ENCODE peak calls at places on chromosomes 7 and 10, in seven cellular contexts. Z, A, O, Y, C, M and N are unnamed samples.

GRCh38 chr10:104614245-104614831 is 26.8 kb upstream of the SORCS3 start:
- DNase-seq in Y (no peak), A (no peak), C (peak), Z (no peak), O (peak), M (peak), N (no peak)

GRCh38 chr7:65971021-65971420 is 11.0 kb downstream of the GUSB start:
- DNase-seq in Z (no peak), C (no peak), Y (no peak), O (no peak), A (no peak), M (no peak), N (no peak)

GRCh38 chr10:21516270-21517131 is 9.0 kb downstream of the SKIDA1 start:
- DNase-seq in M (peak), O (peak), A (peak), Z (peak), C (peak), Y (no peak), N (no peak)

GRCh38 chr10:128149267-128149666 is 23.0 kb upstream of the MKI67 start:
- DNase-seq in A (no peak), C (no peak), Z (no peak), O (no peak), Y (no peak), M (no peak), N (no peak)

GRCh38 chr7:139180700-139181311 is 50.2 kb upstream of the UBN2 start:
- DNase-seq in O (no peak), Z (no peak), M (peak), A (no peak), Y (no peak), C (peak), N (no peak)

GRCh38 chr7:80842479-80842797 is 76.4 kb downstream of the SEMA3C start:
- DNase-seq in Z (no peak), O (no peak), A (no peak), Y (no peak), M (no peak), C (no peak), N (no peak)

GRCh38 chr10:34637419-34637911 is 177.6 kb downstream of the PARD3 start:
- DNase-seq in A (no peak), Y (no peak), C (peak), M (peak), O (peak), Z (peak), N (peak)

GRCh38 chr7:102095933-102096332 is 190.7 kb upstream of the SH2B2 start:
- DNase-seq in A (no peak), Z (no peak), Y (no peak), C (no peak), M (no peak), O (no peak), N (no peak)

GRCh38 chr10:115762029-115762428 is 511.0 kb downstream of the GFRA1 start:
- DNase-seq in M (no peak), O (peak), C (peak), Z (no peak), A (peak), Y (peak), N (no peak)

GRCh38 chr7:35482231-35482630 is 212.7 kb downstream of the HERPUD2 start:
- DNase-seq in O (no peak), C (no peak), Z (no peak), A (no peak), M (no peak), Y (no peak), N (no peak)

GRCh38 chr7:50342616-50343114 is 38.1 kb downstream of the IKZF1 start:
- DNase-seq in Z (peak), C (no peak), A (no peak), Y (no peak), O (no peak), M (peak), N (no peak)

GRCh38 chr7:31043035-31043434 is 9.1 kb upstream of the ADCYAP1R1 start:
- DNase-seq in A (no peak), M (no peak), Z (no peak), Y (no peak), O (no peak), C (no peak), N (no peak)

GRCh38 chr7:158239290-158239981 is 348.2 kb downstream of the PTPRN2 start:
- DNase-seq in O (no peak), M (no peak), C (no peak), Y (no peak), Z (peak), A (no peak), N (no peak)

GRCh38 chr10:83536426-83536825 is 602.9 kb upstream of the GHITM start:
- DNase-seq in A (peak), C (no peak), O (no peak), M (no peak), Z (no peak), Y (no peak), N (no peak)

GRCh38 chr7:47351233-47352154 is 230.4 kb downstream of the TNS3 start:
- DNase-seq in Z (peak), Y (no peak), M (no peak), C (no peak), A (no peak), O (no peak), N (no peak)

GRCh38 chr10:63713191-63714144 is 192.3 kb downstream of the REEP3 start:
- DNase-seq in M (peak), Z (peak), C (peak), O (no peak), A (peak), Y (no peak), N (peak)

GRCh38 chr10:104680467-104681401 is 39.6 kb downstream of the SORCS3 start:
- DNase-seq in C (no peak), A (no peak), Z (no peak), Y (no peak), O (no peak), M (no peak), N (no peak)

GRCh38 chr7:28961972-28962371 is 3.8 kb upstream of the TRIL start:
- DNase-seq in Y (no peak), O (no peak), C (no peak), Z (no peak), A (no peak), M (no peak), N (no peak)

GRCh38 chr10:8776926-8777625 is 722.6 kb downstream of the GATA3 start:
- DNase-seq in Z (no peak), O (no peak), Y (no peak), C (no peak), A (no peak), M (no peak), N (no peak)

GRCh38 chr10:121418126-121418777 is 180.0 kb downstream of the FGFR2 start:
- DNase-seq in M (peak), A (no peak), Y (no peak), O (no peak), C (no peak), Z (no peak), N (no peak)

GRCh38 chr7:29296421-29296820 is 101.8 kb downstream of the CHN2 start:
- DNase-seq in Z (no peak), O (no peak), A (no peak), Y (no peak), C (no peak), M (no peak), N (no peak)

GRCh38 chr10:7117177-7117799 is 293.5 kb downstream of the SFMBT2 start:
- DNase-seq in O (no peak), M (no peak), Z (no peak), A (no peak), Y (no peak), C (no peak), N (no peak)

GRCh38 chr10:22230331-22230833 is 12.6 kb upstream of the EBLN1 start:
- DNase-seq in M (peak), A (peak), Y (no peak), O (peak), C (peak), Z (no peak), N (no peak)

GRCh38 chr10:78588194-78588811 is 480.5 kb upstream of the ZMIZ1 start:
- DNase-seq in Y (peak), M (peak), Z (peak), A (peak), C (peak), O (no peak), N (peak)

GRCh38 chr10:29517352-29517923 is 117.3 kb downstream of the SVIL start:
- DNase-seq in A (peak), Y (no peak), C (peak), M (peak), Z (peak), O (no peak), N (peak)

GRCh38 chr10:91032614-91033248 is 111.8 kb upstream of the ANKRD1 start:
- DNase-seq in O (peak), Y (no peak), A (peak), Z (peak), M (peak), C (peak), N (no peak)

GRCh38 chr7:6175642-6176041 is 96.8 kb downstream of the CYTH3 start:
- DNase-seq in A (peak), Z (no peak), C (peak), Y (peak), O (peak), M (peak), N (peak)

GRCh38 chr10:8116474-8116873 is 62.0 kb downstream of the GATA3 start:
- DNase-seq in C (no peak), M (no peak), Z (no peak), O (no peak), A (no peak), Y (no peak), N (no peak)

GRCh38 chr10:2949948-2950354 is 117.4 kb upstream of the PFKP start:
- DNase-seq in O (no peak), M (no peak), Y (no peak), Z (no peak), C (peak), A (peak), N (peak)

GRCh38 chr10:27710009-27710408 is 35.6 kb downstream of the MKX start:
- DNase-seq in O (no peak), A (peak), M (no peak), Y (no peak), Z (no peak), C (no peak), N (no peak)

GRCh38 chr7:88090671-88091070 is 129.2 kb downstream of the SRI start:
- DNase-seq in A (peak), O (no peak), Y (no peak), C (no peak), Z (no peak), M (no peak), N (no peak)
- H3K4me3 ChIP-seq in A (no peak), O (no peak), Y (no peak), C (no peak), Z (no peak), M (no peak), N (no peak)

DNA sequence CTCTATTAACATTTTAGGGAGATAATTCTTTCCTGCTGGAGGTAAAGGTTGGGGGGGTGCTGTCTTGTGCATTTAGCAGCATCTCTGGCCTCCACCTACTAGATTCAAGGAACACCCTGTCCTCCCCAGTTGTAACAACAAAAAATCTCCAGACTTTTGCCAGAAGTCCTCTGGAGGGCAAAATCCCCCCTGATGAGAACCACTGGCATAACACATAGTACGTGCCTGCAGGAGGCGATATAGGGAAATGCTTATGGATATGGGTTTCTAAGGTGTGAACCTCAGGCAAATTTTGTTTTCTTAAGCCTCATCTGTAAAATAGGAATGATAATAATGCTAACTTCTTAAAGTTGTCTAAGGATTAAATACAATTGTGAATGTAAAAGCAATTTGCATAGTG is 2.9 kb upstream of the OSBPL3 start:
- DNase-seq in Z (no peak), M (no peak), A (no peak), Y (no peak), C (no peak), O (no peak), N (no peak)
- TF ChIP-seq CTCF in Z (no peak), M (peak), A (peak), Y (peak), C (peak), O (peak), N (peak)

DNA sequence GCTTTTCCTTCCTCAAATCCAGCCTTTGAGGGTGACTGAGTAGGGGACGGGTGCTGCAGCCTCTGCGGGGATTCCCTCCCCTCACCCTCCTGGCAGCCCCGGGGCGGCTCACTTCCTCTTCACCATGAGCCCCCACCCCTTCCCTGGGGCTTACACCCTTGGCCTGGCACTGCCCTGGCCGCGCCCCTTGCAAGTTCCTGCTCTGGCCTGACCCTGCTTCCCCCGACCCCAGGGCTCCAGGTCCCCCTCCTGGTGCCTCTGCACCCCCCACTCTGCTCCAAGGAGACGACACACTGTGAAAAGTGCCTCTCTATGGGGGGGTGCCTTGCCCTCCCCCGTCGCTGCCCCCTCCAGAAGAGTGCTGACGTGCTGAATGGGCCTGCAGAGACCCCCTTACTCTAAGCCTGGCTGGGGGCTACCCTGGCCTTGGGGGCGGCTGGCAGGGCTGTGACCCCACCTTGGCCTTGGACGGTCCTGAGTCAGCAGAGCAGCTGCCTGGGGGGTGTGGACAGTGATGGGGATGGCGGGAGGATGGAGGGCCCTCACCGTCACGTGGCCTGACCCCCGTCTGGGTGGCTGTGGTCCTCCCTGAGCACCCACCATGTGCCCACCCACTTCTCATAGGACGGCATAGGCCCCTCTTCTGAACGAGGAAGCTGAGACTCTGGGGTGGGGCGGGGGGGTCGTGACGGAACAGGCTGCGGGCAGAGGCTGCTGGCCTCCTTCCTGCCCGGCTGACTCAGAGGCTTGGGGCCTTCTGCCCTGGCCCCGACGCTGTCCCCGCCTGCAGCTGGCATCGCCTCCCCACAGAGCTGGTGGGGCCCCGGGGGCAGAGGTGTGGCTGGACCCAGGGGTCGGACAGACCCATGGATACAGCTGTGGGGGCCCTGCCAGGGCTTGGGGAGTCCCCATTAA is 9.8 kb downstream of the LFNG start:
- DNase-seq in O (peak), C (peak), Y (no peak), A (peak), M (no peak), Z (peak), N (no peak)
- H3K4me3 ChIP-seq in O (no peak), C (no peak), Y (no peak), A (no peak), M (no peak), Z (no peak), N (no peak)

GRCh38 chr7:24704311-24704710 is 53.0 kb downstream of the GSDME start:
- DNase-seq in C (no peak), O (no peak), Z (no peak), A (no peak), M (no peak), Y (no peak), N (no peak)
- TF ChIP-seq CTCF in C (no peak), O (no peak), Z (no peak), A (no peak), M (no peak), Y (no peak), N (no peak)

GRCh38 chr7:94355389-94355788 is 39.3 kb upstream of the COL1A2 start:
- DNase-seq in C (peak), Y (no peak), O (no peak), A (peak), M (peak), Z (no peak), N (no peak)
- H3K4me3 ChIP-seq in C (no peak), Y (no peak), O (peak), A (no peak), M (no peak), Z (no peak), N (no peak)

DNA sequence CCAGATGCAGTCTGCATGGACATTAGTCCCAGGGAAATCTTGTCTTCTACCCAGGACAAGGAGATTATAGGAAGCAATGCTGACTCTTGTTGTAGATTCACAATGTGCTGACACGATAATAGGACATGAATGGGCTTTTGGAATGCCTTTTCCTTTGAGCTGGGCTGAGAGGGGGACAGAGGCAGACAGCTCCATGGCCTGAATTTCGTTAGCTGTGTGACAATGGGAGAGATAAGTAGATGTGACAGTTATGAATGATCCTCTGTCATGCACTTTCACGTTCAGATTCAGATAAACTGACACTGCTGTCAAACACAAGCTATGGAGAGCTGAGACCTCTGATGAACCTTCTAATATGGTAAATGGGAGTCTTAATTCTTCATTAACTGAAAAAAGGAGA is 669.1 kb downstream of the AUTS2 start:
- DNase-seq in A (no peak), O (no peak), Y (no peak), Z (no peak), C (no peak), M (no peak), N (no peak)
- TF ChIP-seq CTCF in A (no peak), O (no peak), Y (no peak), Z (no peak), C (no peak), M (no peak), N (no peak)

GRCh38 chr7:27048438-27048837 is 47.4 kb downstream of the HOXA1 start:
- DNase-seq in Z (no peak), M (no peak), O (no peak), Y (no peak), A (no peak), C (no peak), N (no peak)
- H3K4me3 ChIP-seq in Z (no peak), M (no peak), O (no peak), Y (no peak), A (no peak), C (no peak), N (no peak)